ENCODE peak calls at places on chromosomes 3 and 15, in six cellular contexts. G is endodermal cell, X is cardiac muscle cell, I is fibroblast of pulmonary artery, O is thyroid gland, A is cardiac fibroblast. Q is an unnamed sample.

GRCh38 chr3:197025736-197026480 is 3.7 kb downstream of the MELTF start:
- DNase-seq in A (no peak), I (no peak), X (no peak), O (no peak), G (peak), Q (peak)

GRCh38 chr3:114841515-114841914 is 305.6 kb downstream of the ZBTB20 start:
- DNase-seq in A (no peak), G (no peak), X (no peak), I (no peak), O (no peak), Q (no peak)

GRCh38 chr15:52256930-52257733 is 38.5 kb downstream of the MYO5C start:
- DNase-seq in G (peak), O (no peak), X (peak), I (peak), A (peak), Q (peak)

GRCh38 chr3:116198087-116198486 is 247.2 kb downstream of the LSAMP start:
- DNase-seq in X (peak), G (no peak), O (no peak), I (no peak), A (peak), Q (no peak)

GRCh38 chr3:53195602-53196574 is 34.9 kb downstream of the PRKCD start:
- DNase-seq in I (peak), O (peak), X (peak), G (peak), A (peak), Q (peak)

GRCh38 chr15:57554063-57554820 is 37.5 kb upstream of the MYZAP start:
- DNase-seq in G (peak), I (peak), X (peak), O (no peak), A (peak), Q (no peak)

GRCh38 chr3:182183716-182184430 is 472.1 kb downstream of the SOX2 start:
- DNase-seq in G (no peak), I (no peak), A (no peak), O (no peak), X (no peak), Q (no peak)

GRCh38 chr15:93037341-93038063 is 51.5 kb downstream of the RGMA start:
- DNase-seq in O (peak), G (peak), X (peak), I (peak), A (peak), Q (peak)

GRCh38 chr15:85770014-85770721 is 24.6 kb downstream of the KLHL25 start:
- DNase-seq in O (no peak), G (no peak), A (no peak), X (no peak), I (no peak), Q (peak)

GRCh38 chr15:25185156-25185710 is 230.4 kb downstream of the SNRPN start:
- DNase-seq in G (peak), A (no peak), I (no peak), O (no peak), X (no peak), Q (no peak)

GRCh38 chr3:10532939-10533730 is 27.7 kb upstream of the ATP2B2 start:
- DNase-seq in O (no peak), I (no peak), A (no peak), X (no peak), G (peak), Q (no peak)

GRCh38 chr3:133401374-133402135 is 1.7 kb downstream of the BFSP2 start:
- DNase-seq in O (peak), X (peak), A (peak), I (peak), G (no peak), Q (peak)

GRCh38 chr3:119221779-119222320 is 18.8 kb downstream of the B4GALT4 start:
- DNase-seq in O (no peak), A (no peak), I (no peak), X (peak), G (no peak), Q (no peak)

GRCh38 chr3:126127904-126128303 is 44.0 kb upstream of the SLC41A3 start:
- DNase-seq in G (peak), O (no peak), A (no peak), X (no peak), I (no peak), Q (no peak)

GRCh38 chr3:40615110-40615915 is 90.6 kb downstream of the ZNF621 start:
- DNase-seq in G (peak), A (no peak), X (no peak), O (no peak), I (no peak), Q (peak)

GRCh38 chr3:124761250-124761796 is 31.1 kb downstream of the UMPS start:
- DNase-seq in G (peak), I (peak), X (peak), O (peak), A (peak), Q (peak)

GRCh38 chr3:147391726-147392082 is 14.6 kb downstream of the ZIC4 start:
- DNase-seq in I (no peak), G (no peak), A (no peak), X (no peak), O (no peak), Q (no peak)
- H3K4me3 ChIP-seq in I (no peak), G (peak), A (no peak), X (peak), O (peak), Q (peak)

DNA sequence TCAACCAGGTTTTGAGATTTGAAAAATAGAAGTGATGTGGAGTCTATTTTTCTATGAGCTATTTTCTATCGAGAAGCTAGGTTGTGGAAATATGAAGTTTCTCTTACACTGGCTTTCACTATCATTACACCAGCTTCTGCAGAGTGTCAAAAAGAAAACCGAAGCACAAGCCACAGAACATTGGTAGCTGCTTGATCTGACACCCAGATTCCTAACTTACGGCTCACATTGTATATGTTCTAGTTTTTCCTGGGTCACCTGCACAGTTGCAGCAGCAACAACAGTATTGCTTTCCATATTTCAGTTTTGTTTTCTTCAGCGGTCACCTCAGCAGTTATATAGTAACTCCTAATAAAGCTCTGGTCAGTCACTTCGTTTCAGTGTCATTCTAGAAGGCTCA is 790.1 kb downstream of the PLOD2 start:
- DNase-seq in G (no peak), X (no peak), O (no peak), I (no peak), A (no peak), Q (no peak)
- H3K4me3 ChIP-seq in G (no peak), X (no peak), O (no peak), I (no peak), A (no peak), Q (no peak)

GRCh38 chr15:42914728-42915497 is 5.7 kb downstream of the TTBK2 start:
- DNase-seq in G (no peak), I (no peak), A (no peak), X (no peak), O (no peak), Q (no peak)
- H3K4me3 ChIP-seq in G (no peak), I (no peak), A (no peak), X (no peak), O (no peak), Q (no peak)

GRCh38 chr15:48644498-48644826 is 1.0 kb downstream of the FBN1 start:
- DNase-seq in G (no peak), X (peak), I (no peak), A (peak), O (peak), Q (no peak)

GRCh38 chr15:48643236-48643635 is 2.3 kb downstream of the FBN1 start:
- DNase-seq in G (no peak), I (no peak), O (no peak), A (peak), X (peak), Q (no peak)

GRCh38 chr15:48642795-48643194 is 2.7 kb downstream of the FBN1 start:
- DNase-seq in A (peak), I (no peak), X (peak), O (no peak), G (no peak), Q (no peak)

GRCh38 chr15:48644827-48645557 is 517 bp downstream of the FBN1 start:
- DNase-seq in X (peak), I (peak), A (peak), O (peak), G (peak), Q (peak)

DNA sequence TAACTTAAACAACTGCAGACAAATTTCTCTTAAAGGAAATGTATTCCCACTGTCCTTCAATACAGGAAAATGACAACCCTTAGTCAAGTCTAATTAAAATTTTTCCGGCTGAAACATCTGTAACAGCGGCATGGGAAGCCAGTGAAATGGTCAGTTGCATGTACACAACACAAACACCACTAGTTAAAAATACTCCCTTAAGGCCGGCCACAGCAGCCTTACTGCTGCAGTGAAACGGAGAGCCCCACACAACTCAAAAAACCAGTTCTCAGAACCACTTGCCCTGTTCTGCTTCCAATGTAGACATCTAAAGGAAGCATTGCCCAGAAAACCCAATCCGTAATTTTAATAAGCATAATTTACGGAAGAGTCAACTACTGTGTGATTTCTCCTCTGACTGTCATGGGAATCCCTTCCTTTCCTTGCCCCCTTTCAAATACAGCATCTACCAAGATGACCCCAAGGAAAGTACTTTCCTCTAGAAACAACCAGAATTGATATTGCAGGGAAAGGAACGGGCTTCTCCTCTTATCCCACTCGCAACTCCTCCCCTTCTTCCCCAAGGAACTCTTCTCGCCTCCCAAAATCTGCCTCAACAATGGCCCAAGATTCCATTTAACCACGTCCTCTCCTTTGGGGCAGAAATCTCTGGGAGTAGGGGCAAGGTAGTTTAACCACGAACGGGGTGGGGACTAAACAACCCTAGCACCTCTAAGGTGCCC is 1.6 kb downstream of the FBN1 start:
- DNase-seq in I (no peak), G (no peak), O (no peak), X (peak), A (peak), Q (no peak)
- H3K4me3 ChIP-seq in I (peak), G (peak), O (peak), X (peak), A (peak), Q (peak)

GRCh38 chr15:76127880-76128279 is 68.1 kb downstream of the TMEM266 start:
- DNase-seq in G (no peak), A (no peak), I (no peak), X (no peak), O (no peak), Q (no peak)
- H3K4me3 ChIP-seq in G (no peak), A (no peak), I (no peak), X (no peak), O (no peak), Q (no peak)

DNA sequence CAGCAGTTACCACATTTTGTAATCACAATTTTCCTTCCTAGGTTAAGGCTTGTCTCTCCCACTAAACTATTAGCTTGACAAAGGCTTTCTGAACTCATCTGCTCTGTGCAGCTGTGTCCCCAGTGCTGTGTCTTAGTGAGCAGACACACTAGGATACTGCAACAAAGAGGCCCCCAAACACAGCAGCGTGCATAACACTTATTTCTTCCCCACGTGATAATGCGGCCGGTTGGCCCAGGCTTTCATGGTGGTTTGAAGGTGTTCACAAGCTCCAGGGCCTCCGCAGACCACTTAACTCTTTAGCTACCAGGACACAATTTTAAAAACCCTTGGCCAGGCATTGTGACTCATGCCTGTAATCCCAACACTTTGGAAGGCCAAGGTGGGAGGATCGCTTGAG is 2.2 kb upstream of the HDAC11 start:
- DNase-seq in O (no peak), A (no peak), G (no peak), I (no peak), X (no peak), Q (peak)
- H3K4me3 ChIP-seq in O (no peak), A (no peak), G (no peak), I (no peak), X (no peak), Q (no peak)

Q was measured in H7.